ENCODE peak calls at places on chromosomes 6 and 20, in seven cellular contexts. F is ovary, T is esophagus squamous epithelium, P is colonic mucosa, N is psoas muscle, W is uterus, R is fibroblast of lung. O is an unnamed sample.

GRCh38 chr6:38012573-38012972 is 193.0 kb downstream of the ZFAND3 start:
- DNase-seq in F (peak; percentile 33), T (no peak), P (no peak), N (no peak), W (no peak), R (peak; percentile 77), O (no peak)

GRCh38 chr6:30213999-30214982 is 1.1 kb upstream of the TRIM26 start:
- DNase-seq in F (peak; percentile 89), T (no peak), P (peak; percentile 82), N (peak; percentile 86), W (peak; percentile 85), R (peak; percentile 70), O (peak; percentile 83)

GRCh38 chr6:3518356-3518841 is 61.5 kb upstream of the SLC22A23 start:
- DNase-seq in F (peak; percentile 45), T (no peak), P (peak; percentile 55), N (peak; percentile 56), W (peak; percentile 20), R (peak; percentile 74), O (no peak)

GRCh38 chr6:48036316-48036715 is 74.7 kb downstream of the PTCHD4 start:
- DNase-seq in F (no peak), T (no peak), P (no peak), N (no peak), W (no peak), R (peak; percentile 86), O (no peak)

GRCh38 chr6:83884523-83884922 is 25.0 kb downstream of the CYB5R4 start:
- DNase-seq in F (no peak), T (no peak), P (no peak), N (no peak), W (no peak), R (peak; percentile 63), O (no peak)

GRCh38 chr6:30441171-30441570 is 48.1 kb upstream of the HLA-E start:
- DNase-seq in F (no peak), T (no peak), P (no peak), N (no peak), W (no peak), R (no peak), O (no peak)

GRCh38 chr6:139109558-139109957 is 25.3 kb upstream of the HECA start:
- DNase-seq in F (no peak), T (no peak), P (no peak), N (no peak), W (no peak), R (peak; percentile 35), O (no peak)

GRCh38 chr20:53652090-53652858 is 58.6 kb upstream of the ZNF217 start:
- DNase-seq in F (no peak), T (no peak), P (no peak), N (no peak), W (no peak), R (peak; percentile 26), O (no peak)

DNA sequence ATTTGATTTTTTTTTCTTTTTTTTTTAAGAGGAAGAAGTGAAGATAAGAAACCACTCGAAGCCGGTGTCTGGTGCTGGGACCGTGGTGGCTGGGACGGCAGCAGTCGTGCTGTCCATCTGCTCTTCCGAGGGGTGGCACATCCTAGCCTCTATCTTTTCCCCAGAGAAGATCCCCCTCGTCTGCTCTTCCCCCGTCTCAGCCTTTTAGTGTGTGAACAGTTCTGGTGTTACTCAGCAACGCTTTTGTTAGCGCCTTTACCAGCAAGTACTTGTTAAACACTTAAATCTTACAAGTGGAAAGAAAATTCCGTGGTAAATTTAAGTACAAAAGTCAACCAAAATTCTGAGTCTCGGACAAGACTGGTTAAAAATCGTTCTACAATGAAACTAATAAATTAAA is 90.1 kb downstream of the RSPH3 start:
- DNase-seq in F (no peak), T (no peak), P (no peak), N (no peak), W (no peak), R (no peak), O (no peak)
- H3K4me3 ChIP-seq in F (no peak overlapping the region), T (no peak overlapping the region), P (no peak overlapping the region), N (no peak overlapping the region), W (no peak overlapping the region), R (no peak overlapping the region), O (no peak overlapping the region)

DNA sequence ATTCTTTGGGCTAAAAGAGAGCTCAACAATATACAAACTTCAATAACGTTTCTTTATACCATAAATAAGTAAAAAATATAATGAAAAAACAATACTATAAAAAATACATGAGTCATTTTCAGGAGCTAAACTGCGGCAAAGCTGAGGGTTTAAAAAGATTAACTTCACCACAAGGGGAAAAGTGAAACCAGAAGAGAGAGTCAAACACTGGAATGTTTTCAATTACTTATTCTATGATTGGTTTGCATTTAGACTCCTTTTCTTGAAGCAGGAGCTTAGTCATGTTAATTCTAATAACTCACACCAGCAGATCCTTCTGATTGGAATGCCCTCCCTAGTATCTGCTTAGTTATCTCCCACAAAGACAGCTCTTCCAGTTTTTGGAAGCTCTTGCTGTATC is 627.3 kb downstream of the UTRN start:
- DNase-seq in F (no peak), T (no peak), P (no peak), N (no peak), W (no peak), R (peak; percentile 74), O (no peak)
- H3K27ac ChIP-seq in F (no peak overlapping the region), T (no peak overlapping the region), P (no peak overlapping the region), N (no peak overlapping the region), W (no peak overlapping the region), R (peak overlapping the region; percentile 51), O (no peak overlapping the region)

DNA sequence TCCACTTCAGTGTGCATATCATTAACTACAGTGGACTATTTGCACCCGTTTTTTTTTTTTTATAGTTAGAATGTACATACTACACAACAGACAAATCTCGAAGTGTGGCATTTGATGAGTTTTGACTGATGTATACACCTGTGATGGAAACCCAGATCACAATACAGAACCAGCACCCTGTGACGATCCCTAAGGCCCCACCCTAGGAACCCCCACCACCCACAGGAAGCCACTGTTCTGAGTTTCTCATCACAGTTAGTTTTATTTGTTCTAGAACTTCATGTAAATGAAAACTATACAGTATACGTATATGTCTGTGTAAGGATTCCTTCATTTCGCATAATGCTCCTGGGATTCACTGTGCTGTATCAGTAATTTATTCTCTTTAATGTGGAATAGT is 102.8 kb downstream of the IRF4 start:
- DNase-seq in F (no peak), T (no peak), P (no peak), N (no peak), W (no peak), R (no peak), O (no peak)
- H3K4me1 ChIP-seq in F (no peaks in the 10 kb centered on the region), T (no peaks in the 10 kb centered on the region), P (no peaks in the 10 kb centered on the region), N (no peaks in the 10 kb centered on the region), W (no peaks in the 10 kb centered on the region), R (no peaks in the 10 kb centered on the region), O (no peaks in the 10 kb centered on the region)

GRCh38 chr6:129683606-129684322 is 26.2 kb downstream of the ARHGAP18 start:
- DNase-seq in F (no peak), T (peak; percentile 17), P (peak; percentile 69), N (peak; percentile 74), W (peak; percentile 65), R (peak; percentile 99), O (peak; percentile 87)
- H3K4me3 ChIP-seq in F (no peak overlapping the region), T (no peak overlapping the region), P (no peak overlapping the region), N (peak overlapping the region; percentile 15), W (no peak overlapping the region), R (no peak overlapping the region), O (no peak overlapping the region)

O was measured in adrenal gland.